ENCODE peak calls at places on chromosomes 6 and 20, in five cellular contexts. G, Q, Z, V and P are unnamed samples. For H3K4me1, the result is how much of the 10 kb centered on the place peaks cover.

GRCh38 chr6:114346451-114346850 is 3.6 kb upstream of the HS3ST5 start:
- DNase-seq in V (no peak), G (no peak), Q (no peak), Z (no peak), P (no peak)

GRCh38 chr6:37039958-37040357 is 34.5 kb downstream of the FGD2 start:
- DNase-seq in V (no peak), G (no peak), Z (no peak), Q (no peak), P (no peak)

GRCh38 chr6:34792605-34793500 is 970 bp downstream of the BLTP3A start:
- DNase-seq in G (peak), Q (no peak), V (peak), Z (peak), P (peak)

GRCh38 chr6:140602843-140603242 is 1228.4 kb upstream of the CITED2 start:
- DNase-seq in V (no peak), Q (no peak), G (no peak), Z (no peak), P (no peak)

GRCh38 chr20:50220894-50221266 is 30.2 kb downstream of the CEBPB start:
- DNase-seq in Z (no peak), V (no peak), G (no peak), Q (no peak), P (no peak)

GRCh38 chr6:25006565-25007001 is 70.8 kb upstream of the RIPOR2 start:
- DNase-seq in V (peak), G (peak), Q (peak), Z (peak), P (no peak)

GRCh38 chr6:2665169-2666070 is 85.3 kb downstream of the MYLK4 start:
- DNase-seq in Z (peak), V (no peak), Q (no peak), G (no peak), P (no peak)

GRCh38 chr20:63554361-63555278 is 661 bp downstream of the FNDC11 start:
- DNase-seq in Q (no peak), Z (no peak), V (peak), G (no peak), P (no peak)

GRCh38 chr6:54191460-54191859 is 80.2 kb downstream of the MLIP start:
- DNase-seq in Q (no peak), G (peak), Z (peak), V (no peak), P (no peak)

GRCh38 chr6:137808191-137808590 is 58.9 kb upstream of the TNFAIP3 start:
- DNase-seq in Z (peak), Q (no peak), G (no peak), V (no peak), P (no peak)

GRCh38 chr6:148291876-148292275 is 50.8 kb upstream of the SASH1 start:
- DNase-seq in Q (no peak), V (no peak), G (no peak), Z (no peak), P (no peak)

GRCh38 chr6:125149256-125150144 is 4.1 kb upstream of the TPD52L1 start:
- DNase-seq in V (no peak), Z (peak), G (no peak), Q (no peak), P (no peak)

GRCh38 chr6:3455121-3455489 is 1.7 kb downstream of the SLC22A23 start:
- DNase-seq in G (peak), Q (no peak), Z (peak), V (no peak), P (no peak)

GRCh38 chr6:11621119-11621518 is 83.6 kb downstream of the TMEM170B start:
- DNase-seq in V (no peak), Q (no peak), Z (no peak), G (no peak), P (no peak)

GRCh38 chr6:165118736-165119135 is 190.7 kb downstream of the C6orf118 start:
- DNase-seq in V (no peak), Z (no peak), G (no peak), Q (no peak), P (no peak)

GRCh38 chr6:165999279-165999678 is 168.4 kb downstream of the TBXT start:
- DNase-seq in Q (no peak), V (no peak), Z (no peak), G (no peak), P (no peak)

GRCh38 chr20:18695175-18695574 is 107.3 kb downstream of the DTD1 start:
- DNase-seq in Q (no peak), G (no peak), Z (no peak), V (no peak), P (no peak)

GRCh38 chr6:83198486-83199172 is 5.5 kb downstream of the RWDD2A start:
- DNase-seq in Z (no peak), G (no peak), V (no peak), Q (no peak), P (no peak)

GRCh38 chr20:61744691-61745396 is 320.8 kb downstream of the TAF4 start:
- DNase-seq in G (peak), Z (peak), V (peak), Q (peak), P (no peak)

GRCh38 chr6:141877275-141877983 is 255.3 kb upstream of the GJE1 start:
- DNase-seq in V (no peak), Q (no peak), G (no peak), Z (no peak), P (no peak)

GRCh38 chr20:208937-209566 is 18.0 kb upstream of the DEFB129 start:
- DNase-seq in V (no peak), Z (peak), Q (no peak), G (peak), P (no peak)

GRCh38 chr6:15131234-15132195 is 114.4 kb upstream of the JARID2 start:
- DNase-seq in Q (no peak), G (peak), V (no peak), Z (no peak), P (no peak)

GRCh38 chr20:6178537-6178936 is 55.7 kb upstream of the FERMT1 start:
- DNase-seq in G (peak), Q (no peak), Z (peak), V (no peak), P (no peak)

GRCh38 chr20:48637461-48637860 is 190.3 kb downstream of the PREX1 start:
- DNase-seq in Q (no peak), G (no peak), Z (no peak), V (no peak), P (no peak)

GRCh38 chr6:85405175-85405852 is 44.6 kb upstream of the NT5E start:
- DNase-seq in Q (no peak), Z (peak), V (no peak), G (peak), P (no peak)

GRCh38 chr6:7543761-7544424 is 2.4 kb downstream of the DSP start:
- DNase-seq in Q (no peak), V (no peak), Z (peak), G (peak), P (no peak)

GRCh38 chr6:19137419-19138035 is 699.6 kb upstream of the ID4 start:
- DNase-seq in G (no peak), V (no peak), Z (no peak), Q (no peak), P (no peak)

GRCh38 chr6:118580585-118581419 is 32.7 kb downstream of the PLN start:
- DNase-seq in Q (no peak), Z (peak), G (peak), V (no peak), P (no peak)

GRCh38 chr6:108621117-108621516 is 60.4 kb downstream of the FOXO3 start:
- DNase-seq in Q (no peak), Z (peak), G (no peak), V (no peak), P (no peak)

DNA sequence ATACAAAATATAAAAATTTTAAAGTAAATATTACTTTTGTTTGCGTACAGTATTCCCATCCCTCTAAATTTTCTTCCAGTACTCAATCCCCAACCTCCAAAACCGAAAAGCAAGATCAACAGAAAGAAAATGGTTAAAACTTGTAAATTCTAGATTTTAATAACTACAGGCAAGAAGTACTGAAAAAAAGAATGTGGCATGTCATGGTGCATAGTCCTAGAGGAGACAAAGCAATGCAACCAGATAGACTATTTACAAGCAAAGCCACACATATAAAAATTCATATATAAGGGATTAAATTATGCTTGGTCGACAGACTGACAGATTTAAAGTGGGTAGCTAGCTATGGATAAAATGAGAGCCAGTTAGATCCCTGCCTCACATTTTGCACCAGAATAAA is 56.5 kb upstream of the HFE start:
- DNase-seq in G (no peak), V (no peak), Q (no peak), Z (no peak), P (no peak)
- H3K4me1 ChIP-seq in G (under half), V (under half), Q (under half), Z (under half), P (under half)

GRCh38 chr20:33839591-33839990 is 28.4 kb downstream of the CHMP4B start:
- DNase-seq in Z (no peak), V (no peak), G (no peak), Q (no peak), P (no peak)

GRCh38 chr20:33840759-33841438 is 29.8 kb downstream of the CHMP4B start:
- DNase-seq in G (no peak), Q (no peak), V (no peak), Z (no peak), P (no peak)

GRCh38 chr20:33843854-33844253 is 32.7 kb downstream of the CHMP4B start:
- DNase-seq in V (no peak), Z (peak), Q (no peak), G (no peak), P (no peak)

GRCh38 chr20:33842346-33842745 is 31.2 kb downstream of the CHMP4B start:
- DNase-seq in Z (no peak), V (no peak), G (no peak), Q (peak), P (no peak)

DNA sequence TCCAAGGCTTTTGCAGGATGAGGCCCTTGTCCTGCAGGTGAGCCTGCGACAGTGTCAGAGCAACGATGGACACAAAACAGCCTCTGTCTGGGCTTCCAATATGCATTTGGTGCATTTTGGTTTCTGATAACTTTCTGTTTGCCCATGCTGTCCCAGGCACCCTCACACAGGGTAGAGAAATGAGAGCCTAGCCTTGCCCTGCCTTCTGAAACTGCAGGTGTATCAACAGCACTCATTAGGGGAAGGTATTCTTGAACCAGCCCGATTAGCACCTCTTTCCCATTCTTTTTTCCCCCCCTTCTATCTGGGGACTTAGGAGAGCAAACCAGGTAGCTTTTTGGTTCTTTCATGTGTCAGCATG is 30.3 kb downstream of the CHMP4B start:
- DNase-seq in V (no peak), G (no peak), Q (no peak), Z (no peak), P (no peak)
- H3K4me3 ChIP-seq in V (no peak), G (no peak), Q (no peak), Z (no peak), P (no peak)

GRCh38 chr6:72642435-72642834 is 20.6 kb downstream of the KCNQ5 start:
- DNase-seq in V (no peak), Z (no peak), G (no peak), Q (no peak), P (no peak)
- H3K4me1 ChIP-seq in V (under half), Z (under half), G (under half), Q (under half), P (under half)

DNA sequence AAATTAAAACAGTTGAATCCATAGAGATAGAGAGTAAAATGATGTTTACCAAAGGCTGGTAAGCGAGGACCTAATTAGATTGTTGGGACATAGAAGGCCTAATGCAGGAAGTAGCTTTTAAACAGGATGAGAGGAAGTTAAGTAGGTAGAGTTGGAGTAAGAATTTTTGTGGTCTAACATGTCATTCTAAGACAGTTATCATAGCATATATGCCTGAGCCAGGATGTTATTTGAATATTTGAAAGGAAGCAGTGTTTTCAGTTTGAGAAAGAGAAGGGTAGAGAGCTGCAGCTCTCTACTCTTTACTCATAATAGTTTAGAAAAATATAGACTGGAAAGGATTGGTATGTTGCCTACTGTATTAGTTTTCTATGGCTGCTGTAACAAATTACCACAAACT is 121.6 kb downstream of the MEI4 start:
- DNase-seq in G (no peak), Q (no peak), Z (no peak), V (no peak), P (no peak)
- H3K4me3 ChIP-seq in G (no peak), Q (no peak), Z (no peak), V (no peak), P (no peak)

GRCh38 chr20:11013801-11014200 is 340.0 kb upstream of the JAG1 start:
- DNase-seq in G (no peak), V (no peak), Q (no peak), Z (no peak), P (no peak)
- H3K4me1 ChIP-seq in G (under half), V (under half), Q (under half), Z (under half), P (under half)

DNA sequence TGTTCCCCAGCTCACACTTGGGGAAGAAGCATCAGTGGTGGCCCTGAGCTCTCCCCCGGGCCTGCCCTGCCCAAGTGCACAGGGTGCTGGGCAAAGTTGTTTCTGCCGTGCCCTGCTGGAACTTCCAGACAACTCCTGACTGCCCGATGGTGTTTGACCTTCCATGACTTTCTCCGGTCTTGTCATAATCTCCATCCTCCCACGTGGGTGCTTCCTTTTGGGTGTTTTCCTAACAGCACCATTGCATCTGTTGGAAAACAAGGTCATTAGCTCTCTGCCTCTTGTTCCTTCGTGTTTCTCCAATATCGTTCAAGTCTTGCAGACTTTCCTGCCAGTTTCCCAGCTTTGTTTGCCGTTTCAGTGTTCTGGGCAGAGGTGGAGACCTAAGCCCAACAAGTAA is 68.7 kb upstream of the TIAM2 start:
- DNase-seq in V (no peak), Q (no peak), G (no peak), Z (no peak), P (no peak)
- H3K4me3 ChIP-seq in V (no peak), Q (no peak), G (no peak), Z (no peak), P (no peak)

GRCh38 chr6:22071655-22072054 is 225.2 kb downstream of the PRL start:
- DNase-seq in V (no peak), Z (no peak), Q (no peak), G (peak), P (no peak)

GRCh38 chr6:22064558-22064957 is 232.3 kb downstream of the PRL start:
- DNase-seq in G (no peak), V (no peak), Q (no peak), Z (no peak), P (no peak)

GRCh38 chr6:22062807-22063408 is 233.9 kb downstream of the PRL start:
- DNase-seq in Q (peak), V (peak), G (no peak), Z (no peak), P (no peak)

GRCh38 chr6:22068561-22069346 is 228.1 kb downstream of the PRL start:
- DNase-seq in Z (no peak), V (no peak), G (no peak), Q (no peak), P (no peak)

GRCh38 chr6:22067127-22067526 is 229.7 kb downstream of the PRL start:
- DNase-seq in Z (no peak), V (no peak), G (no peak), Q (no peak), P (no peak)
- H3K4me1 ChIP-seq in Z (under half), V (under half), G (under half), Q (under half), P (under half)